ENCODE peak calls at places on chromosome 10, in six cellular contexts. P, X, T, M, I and B are unnamed samples.

GRCh38 chr10:59537451-59537850 is 172.2 kb downstream of the SLC16A9 start:
- DNase-seq in P (no peak), X (peak), T (no peak), M (no peak), I (no peak), B (no peak)

GRCh38 chr10:46525177-46525823 is 31.2 kb downstream of the GPRIN2 start:
- DNase-seq in P (no peak), X (peak), T (peak), M (peak), I (peak), B (no peak)

GRCh38 chr10:58318346-58318745 is 16.5 kb upstream of the UBE2D1 start:
- DNase-seq in P (no peak), X (peak), T (no peak), M (peak), I (no peak), B (no peak)

GRCh38 chr10:24208661-24209420 is at the start of gene KIAA1217:
- DNase-seq in P (no peak), X (peak), T (peak), M (peak), I (no peak), B (peak)

GRCh38 chr10:36496728-36497127 is 628.7 kb upstream of the ANKRD30A start:
- DNase-seq in P (no peak), X (no peak), T (no peak), M (no peak), I (no peak), B (no peak)

GRCh38 chr10:110209926-110210662 is 2.7 kb downstream of the MXI1 start:
- DNase-seq in P (no peak), X (peak), T (peak), M (peak), I (no peak), B (no peak)

GRCh38 chr10:114095676-114096331 is 52.1 kb downstream of the ADRB1 start:
- DNase-seq in P (no peak), X (no peak), T (no peak), M (no peak), I (no peak), B (no peak)

GRCh38 chr10:100360234-100360633 is 13.2 kb downstream of the SCD start:
- DNase-seq in P (no peak), X (no peak), T (no peak), M (no peak), I (no peak), B (no peak)

GRCh38 chr10:125144693-125145623 is 15.4 kb downstream of the CTBP2 start:
- DNase-seq in P (no peak), X (peak), T (peak), M (peak), I (no peak), B (no peak)

GRCh38 chr10:119306514-119306951 is 99.2 kb downstream of the GRK5 start:
- DNase-seq in P (peak), X (no peak), T (no peak), M (peak), I (no peak), B (no peak)

GRCh38 chr10:119305860-119306513 is 98.6 kb downstream of the GRK5 start:
- DNase-seq in P (peak), X (peak), T (no peak), M (peak), I (peak), B (no peak)

GRCh38 chr10:119308556-119309422 is 101.4 kb downstream of the GRK5 start:
- DNase-seq in P (no peak), X (no peak), T (no peak), M (no peak), I (no peak), B (no peak)

GRCh38 chr10:119308089-119308488 is 100.7 kb downstream of the GRK5 start:
- DNase-seq in P (no peak), X (no peak), T (no peak), M (no peak), I (no peak), B (no peak)

DNA sequence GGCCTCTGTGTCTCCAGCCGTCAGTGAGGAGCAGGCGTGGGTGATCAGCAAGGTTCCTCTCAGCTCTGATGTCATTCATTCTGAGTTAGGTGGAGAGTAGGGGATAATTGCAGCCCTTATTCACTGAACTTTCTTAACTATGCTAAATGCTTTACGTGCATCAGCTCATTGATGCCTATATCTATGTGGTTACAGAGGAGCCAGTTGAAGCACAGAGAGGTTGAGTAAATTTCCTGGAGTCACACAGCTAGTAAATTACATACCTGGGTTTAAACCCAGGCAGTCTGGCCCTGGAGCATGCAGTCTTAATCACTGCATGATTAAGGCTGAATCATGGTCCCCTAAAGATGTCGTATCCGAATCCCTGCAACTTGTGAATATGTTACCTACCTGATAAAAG is 99.6 kb downstream of the GRK5 start:
- DNase-seq in P (no peak), X (no peak), T (no peak), M (peak), I (no peak), B (no peak)
- H3K4me3 ChIP-seq in P (no peak), X (no peak), T (peak), M (no peak), I (no peak), B (no peak)

DNA sequence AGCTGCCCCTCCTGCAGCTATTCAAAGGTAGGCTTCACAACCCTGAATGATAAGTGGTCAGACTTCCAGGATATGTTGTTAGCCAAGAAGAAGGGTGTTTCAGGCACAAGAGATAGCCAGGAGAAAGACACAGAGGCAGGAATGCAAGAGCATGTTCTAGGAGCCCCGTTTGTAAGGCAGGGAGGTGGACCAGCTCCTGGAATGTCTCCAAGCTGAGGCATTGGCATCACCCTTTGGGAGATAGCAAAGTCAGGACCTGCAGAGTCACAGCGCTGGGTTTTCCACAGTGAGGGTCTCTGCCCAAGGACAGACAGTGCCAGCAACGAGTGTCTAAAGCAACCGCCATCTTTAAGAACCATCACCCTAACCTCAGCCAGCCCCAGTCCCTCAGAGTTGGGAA is 484.5 kb upstream of the ZMIZ1 start:
- DNase-seq in P (no peak), X (no peak), T (no peak), M (no peak), I (no peak), B (no peak)
- H3K4me3 ChIP-seq in P (no peak), X (no peak), T (no peak), M (no peak), I (no peak), B (no peak)

GRCh38 chr10:22436526-22436892 is 91.2 kb downstream of the SPAG6 start:
- DNase-seq in P (no peak), X (no peak), T (no peak), M (no peak), I (no peak), B (no peak)
- H3K4me3 ChIP-seq in P (peak), X (peak), T (peak), M (peak), I (peak), B (no peak)

GRCh38 chr10:86077871-86078638 is 288.5 kb downstream of the GRID1 start:
- DNase-seq in P (no peak), X (no peak), T (no peak), M (no peak), I (no peak), B (no peak)

GRCh38 chr10:86073199-86073977 is 293.2 kb downstream of the GRID1 start:
- DNase-seq in P (no peak), X (no peak), T (no peak), M (no peak), I (no peak), B (no peak)

GRCh38 chr10:86077271-86077670 is 289.3 kb downstream of the GRID1 start:
- DNase-seq in P (no peak), X (no peak), T (no peak), M (no peak), I (no peak), B (no peak)

GRCh38 chr10:86074294-86074693 is 292.3 kb downstream of the GRID1 start:
- DNase-seq in P (no peak), X (no peak), T (no peak), M (no peak), I (no peak), B (no peak)

GRCh38 chr10:86075512-86075911 is 291.1 kb downstream of the GRID1 start:
- DNase-seq in P (no peak), X (no peak), T (no peak), M (no peak), I (no peak), B (no peak)
- H3K4me3 ChIP-seq in P (no peak), X (no peak), T (no peak), M (no peak), I (no peak), B (no peak)

GRCh38 chr10:92965314-92965713 is 95.3 kb upstream of the CYP26C1 start:
- DNase-seq in P (no peak), X (peak), T (no peak), M (peak), I (no peak), B (peak)
- H3K4me3 ChIP-seq in P (no peak), X (no peak), T (no peak), M (peak), I (no peak), B (no peak)